ENCODE peak calls at places on chromosomes 3 and 15, in five cellular contexts. One of them, this sample, is unnamed.

GRCh38 chr3:72887723-72888545 is at the start of gene GXYLT2:
- DNase-seq in HL-60: no peak
- DNase-seq in GM12892: peak; percentile 33
- DNase-seq in A673: peak; percentile 76
- DNase-seq in Kasumi-1: peak; percentile 63
- DNase-seq in this sample: no peak

GRCh38 chr15:60945196-60945595 is 283.9 kb downstream of the RORA start:
- DNase-seq in HL-60: no peak
- DNase-seq in GM12892: no peak
- DNase-seq in A673: no peak
- DNase-seq in Kasumi-1: no peak
- DNase-seq in this sample: no peak

GRCh38 chr3:64459711-64460110 is 228.1 kb downstream of the ADAMTS9 start:
- DNase-seq in HL-60: no peak
- DNase-seq in GM12892: no peak
- DNase-seq in A673: no peak
- DNase-seq in Kasumi-1: no peak
- DNase-seq in this sample: no peak

GRCh38 chr3:39210078-39210477 is 17.7 kb upstream of the XIRP1 start:
- DNase-seq in HL-60: no peak
- DNase-seq in GM12892: no peak
- DNase-seq in A673: no peak
- DNase-seq in Kasumi-1: no peak
- DNase-seq in this sample: no peak

GRCh38 chr3:50318615-50319014 is 3.9 kb downstream of the HYAL2 start:
- DNase-seq in HL-60: no peak
- DNase-seq in GM12892: no peak
- DNase-seq in A673: no peak
- DNase-seq in Kasumi-1: no peak
- DNase-seq in this sample: no peak

GRCh38 chr3:94462931-94463330 is 400.1 kb downstream of the NSUN3 start:
- DNase-seq in HL-60: no peak
- DNase-seq in GM12892: no peak
- DNase-seq in A673: no peak
- DNase-seq in Kasumi-1: no peak
- DNase-seq in this sample: no peak

GRCh38 chr3:125460233-125460632 is 59.8 kb downstream of the SNX4 start:
- DNase-seq in HL-60: no peak
- DNase-seq in GM12892: no peak
- DNase-seq in A673: no peak
- DNase-seq in Kasumi-1: no peak
- DNase-seq in this sample: no peak

GRCh38 chr3:177338697-177339219 is 141.5 kb upstream of the TBL1XR1 start:
- DNase-seq in HL-60: peak; percentile 98
- DNase-seq in GM12892: no peak
- DNase-seq in A673: no peak
- DNase-seq in Kasumi-1: peak; percentile 96
- DNase-seq in this sample: peak; percentile 51

GRCh38 chr15:85865070-85865684 is 70.5 kb upstream of the KLHL25 start:
- DNase-seq in HL-60: no peak
- DNase-seq in GM12892: peak; percentile 24
- DNase-seq in A673: peak; percentile 70
- DNase-seq in Kasumi-1: peak; percentile 52
- DNase-seq in this sample: no peak

GRCh38 chr3:72844436-72844999 is 3.7 kb downstream of the SHQ1 start:
- DNase-seq in HL-60: no peak
- DNase-seq in GM12892: no peak
- DNase-seq in A673: no peak
- DNase-seq in Kasumi-1: no peak
- DNase-seq in this sample: no peak

GRCh38 chr3:59775106-59775505 is 725.3 kb upstream of the CFAP20DC start:
- DNase-seq in HL-60: no peak
- DNase-seq in GM12892: no peak
- DNase-seq in A673: no peak
- DNase-seq in Kasumi-1: no peak
- DNase-seq in this sample: no peak

GRCh38 chr3:59772416-59773408 is 722.9 kb upstream of the CFAP20DC start:
- DNase-seq in HL-60: no peak
- DNase-seq in GM12892: no peak
- DNase-seq in A673: no peak
- DNase-seq in Kasumi-1: peak; percentile 27
- DNase-seq in this sample: no peak

GRCh38 chr3:8492744-8493511 is 8.7 kb upstream of the LMCD1 start:
- DNase-seq in HL-60: no peak
- DNase-seq in GM12892: no peak
- DNase-seq in A673: no peak
- DNase-seq in Kasumi-1: no peak
- DNase-seq in this sample: no peak

GRCh38 chr3:177498037-177498857 is 301.0 kb upstream of the TBL1XR1 start:
- DNase-seq in HL-60: no peak
- DNase-seq in GM12892: no peak
- DNase-seq in A673: peak; percentile 44
- DNase-seq in Kasumi-1: no peak
- DNase-seq in this sample: no peak

GRCh38 chr3:163175970-163176369 is 1679.4 kb downstream of the OTOL1 start:
- DNase-seq in HL-60: no peak
- DNase-seq in GM12892: no peak
- DNase-seq in A673: peak; percentile 70
- DNase-seq in Kasumi-1: no peak
- DNase-seq in this sample: no peak